ENCODE peak calls at places on chromosomes 2 and 18, in four cellular contexts. T is fibroblast of lung, X is thoracic aorta, C is GM12865. M is an unnamed sample.

GRCh38 chr18:27311114-27311513 is 126.0 kb upstream of the CHST9 start:
- DNase-seq in T (no peak), X (no peak), C (no peak), M (no peak)

GRCh38 chr2:23561544-23561943 is 176.6 kb downstream of the KLHL29 start:
- DNase-seq in T (no peak), X (no peak), C (no peak), M (no peak)

GRCh38 chr2:113922335-113922734 is 32.4 kb downstream of the ACTR3 start:
- DNase-seq in T (no peak), X (no peak), C (no peak), M (no peak)

GRCh38 chr2:9975805-9976447 is 24.4 kb downstream of the GRHL1 start:
- DNase-seq in T (peak), X (no peak), C (no peak), M (peak)

GRCh38 chr2:168211664-168212163 is 35.7 kb downstream of the STK39 start:
- DNase-seq in T (peak), X (no peak), C (no peak), M (peak)

GRCh38 chr18:5197032-5197434 is at the start of gene AKAIN1:
- DNase-seq in T (peak), X (no peak), C (peak), M (peak)

GRCh38 chr18:32368170-32368569 is 102.5 kb downstream of the GAREM1 start:
- DNase-seq in T (no peak), X (no peak), C (no peak), M (no peak)

GRCh38 chr18:66676699-66677098 is 72.8 kb upstream of the CDH19 start:
- DNase-seq in T (no peak), X (no peak), C (no peak), M (no peak)

GRCh38 chr2:156320491-156320896 is 12.0 kb downstream of the NR4A2 start:
- DNase-seq in T (peak), X (no peak), C (no peak), M (no peak)

GRCh38 chr2:43136862-43137261 is 89.5 kb downstream of the ZFP36L2 start:
- DNase-seq in T (no peak), X (no peak), C (peak), M (peak)

GRCh38 chr18:62554083-62554815 is 31.4 kb downstream of the ZCCHC2 start:
- DNase-seq in T (no peak), X (no peak), C (peak), M (no peak)

GRCh38 chr2:177245010-177245422 is 19.5 kb downstream of the NFE2L2 start:
- DNase-seq in T (peak), X (no peak), C (no peak), M (no peak)

GRCh38 chr2:60629263-60629662 is 75.8 kb upstream of the BCL11A start:
- DNase-seq in T (no peak), X (no peak), C (no peak), M (no peak)

GRCh38 chr2:145029885-145030284 is 510.0 kb upstream of the ZEB2 start:
- DNase-seq in T (no peak), X (no peak), C (no peak), M (no peak)

GRCh38 chr2:149383340-149383739 is 53.0 kb downstream of the LYPD6 start:
- DNase-seq in T (peak), X (no peak), C (no peak), M (no peak)

GRCh38 chr2:174071321-174071720 is 106.1 kb upstream of the SP3 start:
- DNase-seq in T (no peak), X (no peak), C (no peak), M (no peak)

GRCh38 chr2:127811397-127811860 is 458 bp upstream of the WDR33 start:
- DNase-seq in T (no peak), X (no peak), C (no peak), M (no peak)

GRCh38 chr2:164703915-164704706 is 82.8 kb upstream of the GRB14 start:
- DNase-seq in T (no peak), X (no peak), C (no peak), M (no peak)

GRCh38 chr2:43228782-43229659 is 2.6 kb upstream of the ZFP36L2 start:
- DNase-seq in T (peak), X (no peak), C (peak), M (peak)

GRCh38 chr2:143950675-143951074 is 569.2 kb downstream of the ZEB2 start:
- DNase-seq in T (no peak), X (no peak), C (no peak), M (no peak)

GRCh38 chr2:120224735-120225548 is 1.7 kb upstream of the TMEM185B start:
- DNase-seq in T (no peak), X (no peak), C (no peak), M (no peak)

GRCh38 chr2:151363709-151364108 is 6.3 kb downstream of the TNFAIP6 start:
- DNase-seq in T (no peak), X (no peak), C (peak), M (no peak)

GRCh38 chr2:7796200-7796563 is 879.0 kb downstream of the RNF144A start:
- DNase-seq in T (no peak), X (no peak), C (no peak), M (no peak)

GRCh38 chr2:120992791-120993555 is 257.3 kb downstream of the GLI2 start:
- DNase-seq in T (no peak), X (no peak), C (no peak), M (no peak)

GRCh38 chr18:28684746-28685145 is 507.8 kb upstream of the CDH2 start:
- DNase-seq in T (peak), X (no peak), C (no peak), M (no peak)

GRCh38 chr18:53710080-53710479 is 514.4 kb downstream of the MBD2 start:
- DNase-seq in T (no peak), X (no peak), C (no peak), M (no peak)
- TF ChIP-seq CTCF in T (no peak), X (no peak), C (no peak), M (no peak)

GRCh38 chr2:66013456-66013855 is 421.5 kb upstream of the MEIS1 start:
- DNase-seq in T (no peak), X (no peak), C (peak), M (no peak)
- TF ChIP-seq CTCF in T (peak), X (no peak), C (peak), M (no peak)

GRCh38 chr18:3970929-3971328 is 484.2 kb downstream of the DLGAP1 start:
- DNase-seq in T (no peak), X (no peak), C (no peak), M (no peak)
- TF ChIP-seq CTCF in T (peak), X (no peak), C (no peak), M (no peak)

DNA sequence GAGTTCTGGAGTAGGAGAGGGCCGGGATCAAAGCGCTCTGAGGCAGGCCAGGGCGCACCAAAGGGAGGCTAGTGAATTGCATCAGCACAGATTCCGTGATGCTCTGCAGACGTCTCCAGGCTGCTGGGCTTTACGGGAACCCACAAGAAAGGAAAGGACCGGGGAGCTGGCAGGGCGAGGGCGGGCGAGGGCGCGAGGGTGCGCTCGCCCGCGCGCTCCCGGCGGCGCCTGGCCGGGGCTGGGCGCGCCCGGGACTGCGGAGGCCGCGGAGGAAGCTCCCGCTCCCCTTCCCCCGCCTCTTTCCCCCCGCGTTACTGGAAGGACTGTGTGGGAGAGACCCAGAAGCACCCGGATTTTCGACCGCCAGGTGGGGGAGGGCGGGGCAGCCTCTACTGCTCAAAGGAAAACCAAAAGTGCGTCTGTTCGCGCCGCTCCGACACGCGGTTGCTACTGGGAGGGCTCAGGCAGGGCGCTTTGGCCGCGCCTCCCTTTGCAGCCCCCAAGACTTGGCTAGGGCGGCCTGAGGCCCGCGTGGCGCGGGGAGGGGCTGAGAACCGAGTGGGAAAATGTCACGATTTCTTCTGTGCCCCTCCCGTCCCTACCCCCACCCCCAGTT is 2.3 kb upstream of the FOSL2 start:
- DNase-seq in T (peak), X (peak), C (peak), M (peak)
- TF ChIP-seq CTCF in T (peak), X (peak), C (no peak), M (no peak)

GRCh38 chr2:223916181-223916900 is 28.8 kb downstream of the WDFY1 start:
- DNase-seq in T (no peak), X (no peak), C (no peak), M (no peak)

GRCh38 chr2:223921204-223921603 is 23.9 kb downstream of the WDFY1 start:
- DNase-seq in T (no peak), X (no peak), C (no peak), M (no peak)

GRCh38 chr2:223918671-223919134 is 26.4 kb downstream of the WDFY1 start:
- DNase-seq in T (no peak), X (no peak), C (no peak), M (no peak)

GRCh38 chr2:223922308-223922707 is 22.8 kb downstream of the WDFY1 start:
- DNase-seq in T (no peak), X (no peak), C (no peak), M (no peak)

DNA sequence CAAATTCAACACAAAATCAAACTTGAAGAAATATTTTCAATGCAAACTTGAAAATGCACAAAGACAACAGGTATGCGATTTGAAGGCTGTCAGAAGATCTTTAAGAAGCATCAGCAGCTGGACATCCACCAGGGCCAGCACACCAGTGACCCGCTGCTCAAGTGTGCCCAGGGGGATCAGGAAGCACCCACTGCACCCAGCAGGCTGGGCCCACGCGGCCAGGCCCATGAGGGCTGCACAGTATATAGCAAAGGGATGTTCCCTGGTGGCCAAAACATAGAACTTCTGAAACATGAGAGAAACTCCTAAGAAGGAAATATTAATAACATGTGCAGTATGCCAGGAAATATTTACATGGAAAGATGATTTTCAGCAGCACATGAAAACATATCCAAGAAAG is 25.0 kb downstream of the WDFY1 start:
- DNase-seq in T (no peak), X (no peak), C (no peak), M (no peak)
- TF ChIP-seq CTCF in T (peak), X (no peak), C (no peak), M (no peak)

GRCh38 chr18:46413684-46414083 is 243.3 kb downstream of the LOXHD1 start:
- DNase-seq in T (no peak), X (no peak), C (no peak), M (no peak)

GRCh38 chr18:46414863-46415262 is 242.2 kb downstream of the LOXHD1 start:
- DNase-seq in T (no peak), X (no peak), C (no peak), M (no peak)

GRCh38 chr18:46411191-46411590 is 245.8 kb downstream of the LOXHD1 start:
- DNase-seq in T (no peak), X (no peak), C (no peak), M (no peak)

GRCh38 chr18:46411862-46412690 is 244.9 kb downstream of the LOXHD1 start:
- DNase-seq in T (peak), X (no peak), C (no peak), M (no peak)

GRCh38 chr18:46412831-46413371 is 244.1 kb downstream of the LOXHD1 start:
- DNase-seq in T (no peak), X (no peak), C (no peak), M (no peak)
- TF ChIP-seq CTCF in T (no peak), X (no peak), C (no peak), M (no peak)

DNA sequence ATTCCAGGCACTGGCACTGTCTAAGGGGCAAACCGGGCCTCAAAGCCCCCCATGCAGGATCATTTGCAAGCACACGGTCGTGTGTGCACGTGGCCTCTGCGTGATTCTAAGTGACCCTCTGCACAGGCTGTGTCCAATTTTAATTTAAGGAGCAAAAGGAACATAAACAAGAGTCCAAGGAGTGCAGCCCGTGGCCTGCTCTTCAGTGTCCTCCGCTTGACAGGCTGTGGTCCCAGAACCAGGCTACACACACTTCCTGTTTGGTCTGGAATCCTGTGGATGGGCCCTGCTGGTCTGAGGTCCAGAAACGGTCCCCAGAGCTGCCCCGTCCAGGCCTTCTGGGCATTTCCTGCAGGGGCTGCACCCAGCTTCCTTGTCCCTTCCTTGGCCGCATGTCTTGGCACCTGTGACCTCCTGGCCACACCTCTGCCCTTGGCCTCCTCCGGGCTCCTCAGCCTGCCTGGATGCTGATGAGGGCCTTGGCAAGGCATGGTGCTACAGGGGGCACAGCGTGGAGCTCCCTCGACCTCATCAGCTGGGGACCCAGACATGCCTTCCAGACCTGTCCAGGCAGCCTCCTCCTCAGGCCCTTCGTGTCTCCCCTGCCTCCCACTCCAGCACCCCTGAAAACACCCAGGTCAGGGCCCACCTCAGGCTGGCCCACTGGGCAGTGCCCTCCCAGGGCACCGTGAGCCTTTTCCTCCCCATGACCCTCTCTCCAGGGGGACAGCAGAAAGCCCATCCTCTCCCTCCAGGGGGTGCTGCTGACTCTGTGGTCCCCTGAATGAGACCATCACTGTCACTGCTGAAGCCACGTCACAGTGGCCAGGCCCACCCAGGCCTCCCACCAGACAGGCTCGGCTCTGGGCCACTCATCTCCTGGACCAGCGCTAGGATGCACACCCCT is 136.4 kb upstream of the GPC1 start:
- DNase-seq in T (no peak), X (no peak), C (no peak), M (no peak)
- TF ChIP-seq CTCF in T (peak), X (no peak), C (no peak), M (no peak)

GRCh38 chr2:239024226-239024625 is 176.3 kb downstream of the TWIST2 start:
- DNase-seq in T (no peak), X (no peak), C (no peak), M (no peak)
- TF ChIP-seq CTCF in T (no peak), X (no peak), C (no peak), M (no peak)

GRCh38 chr2:88933980-88934379 is 242.5 kb downstream of the RPIA start:
- DNase-seq in T (no peak), X (no peak), C (peak), M (peak)
- TF ChIP-seq CTCF in T (no peak), X (no peak), C (no peak), M (no peak)

M was measured in activated CD8-positive, alpha-beta T cell treated with anti-CD3 and anti-CD28 coated beads for 36 hours.